ENCODE peak calls at places on chromosome 17, in seven cellular contexts. K is activated naive CD4-positive, alpha-beta T cell; Q is memory B cell; S is NCI-H510A treated with DMSO at 0.1 percent for 48 hours; C is upper lobe of right lung; J is activated CD4-positive, alpha-beta T cell treated with anti-CD3 and anti-CD28 coated beads for 36 hours; I is AG04449. D is an unnamed sample.

GRCh38 chr17:79739148-79740062 is 8.7 kb downstream of the ENPP7 start:
- DNase-seq in K (no peak), Q (no peak), S (no peak), C (no peak), J (no peak), I (no peak), D (no peak)

GRCh38 chr17:51119415-51120356 is 982 bp downstream of the SPAG9 start:
- DNase-seq in K (no peak), Q (no peak), S (no peak), C (peak), J (peak), I (no peak), D (no peak)

GRCh38 chr17:7204335-7204734 is 15.3 kb downstream of the DLG4 start:
- DNase-seq in K (no peak), Q (no peak), S (no peak), C (no peak), J (no peak), I (no peak), D (no peak)

GRCh38 chr17:51279183-51279582 is 18.8 kb downstream of the UTP18 start:
- DNase-seq in K (no peak), Q (no peak), S (no peak), C (no peak), J (no peak), I (no peak), D (no peak)

GRCh38 chr17:49823614-49824013 is 24.3 kb downstream of the TAC4 start:
- DNase-seq in K (no peak), Q (no peak), S (no peak), C (no peak), J (no peak), I (peak), D (no peak)

GRCh38 chr17:2892305-2892971 is 96.2 kb downstream of the RAP1GAP2 start:
- DNase-seq in K (no peak), Q (no peak), S (peak), C (no peak), J (peak), I (peak), D (no peak)

GRCh38 chr17:82961366-82962162 is 117.8 kb upstream of the METRNL start:
- DNase-seq in K (no peak), Q (no peak), S (no peak), C (peak), J (no peak), I (no peak), D (no peak)

GRCh38 chr17:74631468-74632195 is 8.1 kb upstream of the CD300E start:
- DNase-seq in K (no peak), Q (peak), S (no peak), C (peak), J (no peak), I (no peak), D (no peak)

GRCh38 chr17:43924558-43924957 is 17.2 kb upstream of the MPP2 start:
- DNase-seq in K (no peak), Q (no peak), S (no peak), C (no peak), J (no peak), I (no peak), D (no peak)

GRCh38 chr17:39209317-39210092 is 9.4 kb downstream of the RPL19 start:
- DNase-seq in K (peak), Q (no peak), S (no peak), C (peak), J (peak), I (no peak), D (no peak)

GRCh38 chr17:10294162-10294561 is 78.6 kb downstream of the MYH13 start:
- DNase-seq in K (no peak), Q (no peak), S (no peak), C (no peak), J (no peak), I (no peak), D (no peak)

GRCh38 chr17:3763777-3764170 is 37.2 kb downstream of the ITGAE start:
- DNase-seq in K (no peak), Q (no peak), S (no peak), C (no peak), J (no peak), I (no peak), D (no peak)